ENCODE peak calls at places on chromosomes 1 and 21, in four cellular contexts. Q, F, I and U are unnamed samples.
A peak's percentile ranks its signal among the peaks of the same experiment; 100 is the strongest.

GRCh38 chr1:43537423-43538142 is 6.9 kb downstream of the PTPRF start:
- DNase-seq in Q (peak; percentile 79), F (no peak), I (no peak), U (no peak)

GRCh38 chr1:15106608-15107007 is 46.9 kb upstream of the TMEM51 start:
- DNase-seq in Q (peak; percentile 40), F (no peak), I (no peak), U (no peak)

GRCh38 chr1:8361198-8361849 is 43.4 kb downstream of the SLC45A1 start:
- DNase-seq in Q (no peak), F (no peak), I (no peak), U (no peak)

GRCh38 chr1:173330149-173330951 is 123.2 kb upstream of the TNFSF4 start:
- DNase-seq in Q (no peak), F (peak; percentile 65), I (no peak), U (no peak)

GRCh38 chr1:8094481-8095241 is 68.6 kb upstream of the ERRFI1 start:
- DNase-seq in Q (peak; percentile 39), F (no peak), I (no peak), U (peak; percentile 6)

GRCh38 chr1:108704501-108704900 is 8.2 kb upstream of the FNDC7 start:
- DNase-seq in Q (no peak), F (no peak), I (no peak), U (no peak)

GRCh38 chr21:33367309-33367973 is 35.8 kb upstream of the IFNGR2 start:
- DNase-seq in Q (no peak), F (peak; percentile 37), I (no peak), U (peak; percentile 4)

GRCh38 chr1:172359531-172359991 is 60.9 kb upstream of the C1orf105 start:
- DNase-seq in Q (no peak), F (peak; percentile 44), I (no peak), U (no peak)

GRCh38 chr1:169163059-169163458 is 56.6 kb downstream of the ATP1B1 start:
- DNase-seq in Q (no peak), F (no peak), I (no peak), U (no peak)